ENCODE peak calls at places on chromosomes 5 and 9, in ten cellular contexts. I, Y, C, M, L, V, O, P, F and T are unnamed samples.

GRCh38 chr9:20205821-20206220 is 416.5 kb downstream of the MLLT3 start:
- DNase-seq in Y (no peak), I (no peak), M (no peak), V (no peak), C (no peak), P (no peak), L (no peak), O (no peak), F (no peak), T (no peak)

GRCh38 chr5:66041612-66042011 is 102.5 kb upstream of the SREK1 start:
- DNase-seq in C (no peak), V (no peak), Y (peak), F (no peak), O (no peak), L (no peak), P (no peak), M (no peak), I (no peak), T (no peak)

GRCh38 chr9:114403153-114403756 is 15.5 kb upstream of the AKNA start:
- DNase-seq in F (no peak), O (no peak), C (no peak), I (no peak), V (no peak), Y (no peak), L (no peak), M (no peak), P (no peak), T (no peak)

GRCh38 chr9:132412089-132412488 is 2.1 kb downstream of the CFAP77 start:
- DNase-seq in P (no peak), C (no peak), O (no peak), V (no peak), Y (peak), I (peak), L (peak), M (peak), F (peak), T (no peak)

GRCh38 chr9:96317335-96317980 is 15.5 kb upstream of the HSD17B3 start:
- DNase-seq in Y (peak), L (peak), P (no peak), F (peak), V (peak), I (peak), C (peak), M (peak), O (no peak), T (no peak)

GRCh38 chr5:137206030-137206715 is 293.0 kb downstream of the SPOCK1 start:
- DNase-seq in O (no peak), L (no peak), M (no peak), P (no peak), V (no peak), Y (no peak), F (peak), C (no peak), I (no peak), T (no peak)

GRCh38 chr5:51987239-51987638 is 604.0 kb downstream of the ISL1 start:
- DNase-seq in L (no peak), F (no peak), O (no peak), P (no peak), V (no peak), Y (no peak), M (no peak), C (no peak), I (no peak), T (no peak)

GRCh38 chr5:78417026-78417425 is 56.6 kb downstream of the SCAMP1 start:
- DNase-seq in L (no peak), I (peak), O (no peak), C (no peak), M (no peak), Y (no peak), P (no peak), F (no peak), V (no peak), T (no peak)

GRCh38 chr5:172901012-172901780 is 58.0 kb upstream of the RPL26L1 start:
- DNase-seq in P (no peak), O (no peak), F (no peak), Y (peak), I (peak), C (no peak), V (no peak), L (no peak), M (no peak), T (no peak)

GRCh38 chr5:169934990-169935389 is 45.3 kb downstream of the INSYN2B start:
- DNase-seq in F (no peak), L (no peak), V (no peak), Y (peak), C (no peak), O (no peak), M (no peak), P (no peak), I (no peak), T (no peak)

GRCh38 chr5:116475232-116475828 is 99.3 kb downstream of the SEMA6A start:
- DNase-seq in Y (no peak), C (no peak), P (no peak), I (no peak), F (no peak), O (no peak), V (no peak), L (no peak), M (no peak), T (no peak)

GRCh38 chr5:136212252-136212721 is 19.3 kb upstream of the SMIM32 start:
- DNase-seq in P (peak), O (no peak), C (peak), Y (peak), I (no peak), L (peak), M (peak), V (peak), F (peak), T (peak)

GRCh38 chr9:137293482-137294090 is 8.5 kb downstream of the NRARP start:
- DNase-seq in L (no peak), O (no peak), P (no peak), V (no peak), M (no peak), Y (no peak), F (no peak), C (no peak), I (no peak), T (no peak)

GRCh38 chr9:83706703-83707517 is 848 bp downstream of the UBQLN1 start:
- DNase-seq in O (no peak), I (peak), C (peak), V (peak), Y (peak), P (peak), F (peak), M (peak), L (peak), T (no peak)

GRCh38 chr5:73801736-73802135 is 175.7 kb downstream of the ARHGEF28 start:
- DNase-seq in M (no peak), O (no peak), V (no peak), F (no peak), P (no peak), Y (no peak), L (no peak), C (no peak), I (no peak), T (no peak)

GRCh38 chr5:65961644-65962043 is 35.3 kb downstream of the ERBIN start:
- DNase-seq in V (no peak), C (no peak), L (no peak), F (no peak), O (no peak), M (no peak), P (no peak), Y (peak), I (peak), T (no peak)

GRCh38 chr5:75639912-75640311 is 28.7 kb downstream of the ANKDD1B start:
- DNase-seq in M (no peak), O (no peak), Y (no peak), C (no peak), F (no peak), L (no peak), V (no peak), I (no peak), P (no peak), T (no peak)

GRCh38 chr9:76433851-76434250 is 25.1 kb upstream of the GCNT1 start:
- DNase-seq in P (no peak), V (no peak), F (no peak), L (no peak), M (no peak), C (no peak), I (peak), O (no peak), Y (no peak), T (no peak)

GRCh38 chr5:51678335-51678734 is 295.1 kb downstream of the ISL1 start:
- DNase-seq in V (no peak), M (no peak), F (no peak), O (no peak), P (no peak), C (no peak), I (no peak), L (no peak), Y (no peak), T (no peak)

GRCh38 chr5:3036041-3036440 is 284.6 kb upstream of the IRX2 start:
- DNase-seq in I (no peak), V (peak), P (no peak), L (no peak), Y (no peak), F (no peak), C (no peak), O (no peak), M (no peak), T (no peak)

GRCh38 chr5:142859037-142859436 is 88.9 kb downstream of the ARHGAP26 start:
- DNase-seq in M (no peak), O (no peak), I (no peak), P (no peak), Y (no peak), L (no peak), C (no peak), V (no peak), F (no peak), T (no peak)

GRCh38 chr5:129804705-129805104 is 56.8 kb downstream of the MINAR2 start:
- DNase-seq in C (no peak), O (no peak), V (no peak), Y (no peak), I (no peak), F (no peak), M (no peak), L (no peak), P (no peak), T (no peak)

GRCh38 chr9:5890641-5891040 is at the start of gene MLANA:
- DNase-seq in C (no peak), I (no peak), F (no peak), L (no peak), M (no peak), O (no peak), V (no peak), P (no peak), Y (no peak), T (no peak)

GRCh38 chr9:1907465-1907864 is 107.7 kb upstream of the SMARCA2 start:
- DNase-seq in P (no peak), L (no peak), I (no peak), C (no peak), V (no peak), O (no peak), M (no peak), F (no peak), Y (no peak), T (no peak)

GRCh38 chr9:20604561-20604960 is 17.7 kb downstream of the MLLT3 start:
- DNase-seq in Y (no peak), L (no peak), P (no peak), M (no peak), F (peak), I (no peak), V (no peak), C (no peak), O (no peak), T (no peak)

GRCh38 chr5:126801174-126801991 is 24.4 kb downstream of the LMNB1 start:
- DNase-seq in V (no peak), O (no peak), Y (no peak), P (no peak), L (no peak), M (no peak), F (no peak), I (no peak), C (no peak), T (no peak)

GRCh38 chr9:127583605-127584053 is 28.4 kb upstream of the STXBP1 start:
- DNase-seq in P (no peak), M (no peak), V (no peak), O (no peak), Y (no peak), I (peak), L (no peak), F (no peak), C (no peak), T (no peak)

GRCh38 chr5:65762234-65762633 is 40.2 kb downstream of the NLN start:
- DNase-seq in C (no peak), I (no peak), F (no peak), V (no peak), O (no peak), M (no peak), P (no peak), L (no peak), Y (no peak), T (no peak)